ENCODE peak calls at places on chromosome 17, in four cellular contexts. X is K562, S is GM12878, D is H1. J is an unnamed sample.

GRCh38 chr17:8465381-8466158 is 29.9 kb downstream of the NDEL1 start:
- DNase-seq in X (no peak), S (no peak), D (no peak), J (no peak)

GRCh38 chr17:31297090-31297489 is at the start of gene OMG:
- DNase-seq in X (no peak), S (no peak), D (no peak), J (no peak)

GRCh38 chr17:68428498-68429172 is 28.7 kb downstream of the WIPI1 start:
- DNase-seq in X (no peak), S (no peak), D (no peak), J (no peak)

GRCh38 chr17:42163113-42163512 is 8.3 kb upstream of the RAB5C start:
- DNase-seq in X (peak; percentile 68), S (no peak), D (peak; percentile 94), J (peak; percentile 61)

GRCh38 chr17:43790311-43790940 is 10.2 kb downstream of the CFAP97D1 start:
- DNase-seq in X (no peak), S (no peak), D (peak; percentile 58), J (no peak)

GRCh38 chr17:28133562-28133970 is 91.1 kb downstream of the NLK start:
- DNase-seq in X (no peak), S (no peak), D (no peak), J (no peak)

GRCh38 chr17:19645608-19646250 is 2.8 kb upstream of the ALDH3A2 start:
- DNase-seq in X (peak; percentile 32), S (no peak), D (peak; percentile 87), J (peak; percentile 47)

GRCh38 chr17:73550561-73550960 is 93.7 kb downstream of the SDK2 start:
- DNase-seq in X (no peak), S (no peak), D (no peak), J (no peak)

GRCh38 chr17:11668633-11669032 is 70.4 kb downstream of the DNAH9 start:
- DNase-seq in X (no peak), S (no peak), D (no peak), J (no peak)

GRCh38 chr17:56926704-56927103 is 12.9 kb upstream of the TRIM25 start:
- DNase-seq in X (no peak), S (no peak), D (no peak), J (no peak)

GRCh38 chr17:5500247-5500803 is 14.0 kb downstream of the MIS12 start:
- DNase-seq in X (no peak), S (no peak), D (no peak), J (no peak)

GRCh38 chr17:83062818-83063671 is 16.4 kb upstream of the METRNL start:
- DNase-seq in X (no peak), S (no peak), D (no peak), J (peak; percentile 36)

GRCh38 chr17:67617304-67617899 is 100.3 kb upstream of the NOL11 start:
- DNase-seq in X (no peak), S (no peak), D (no peak), J (no peak)

GRCh38 chr17:21025446-21025845 is 17.4 kb downstream of the USP22 start:
- DNase-seq in X (no peak), S (no peak), D (no peak), J (no peak)

GRCh38 chr17:14805348-14805747 is 459.8 kb downstream of the PMP22 start:
- DNase-seq in X (no peak), S (no peak), D (no peak), J (no peak)

GRCh38 chr17:54221499-54221898 is 398.8 kb downstream of the KIF2B start:
- DNase-seq in X (no peak), S (no peak), D (no peak), J (no peak)

GRCh38 chr17:60323754-60324153 is 68.2 kb downstream of the USP32 start:
- DNase-seq in X (no peak), S (no peak), D (no peak), J (no peak)

GRCh38 chr17:47676510-47676909 is 17.5 kb upstream of the TBKBP1 start:
- DNase-seq in X (no peak), S (no peak), D (no peak), J (no peak)

GRCh38 chr17:47225436-47225858 is 16.3 kb downstream of the MYL4 start:
- DNase-seq in X (no peak), S (no peak), D (no peak), J (no peak)

GRCh38 chr17:62781826-62782225 is 26.3 kb downstream of the MARCHF10 start:
- DNase-seq in X (no peak), S (no peak), D (no peak), J (no peak)

GRCh38 chr17:81044764-81045589 is 10.0 kb downstream of the BAIAP2 start:
- DNase-seq in X (no peak), S (no peak), D (no peak), J (peak; percentile 88)
- TF ChIP-seq NRF1 in X (no peak), S (no peak), D (no peak), J (no peak)

DNA sequence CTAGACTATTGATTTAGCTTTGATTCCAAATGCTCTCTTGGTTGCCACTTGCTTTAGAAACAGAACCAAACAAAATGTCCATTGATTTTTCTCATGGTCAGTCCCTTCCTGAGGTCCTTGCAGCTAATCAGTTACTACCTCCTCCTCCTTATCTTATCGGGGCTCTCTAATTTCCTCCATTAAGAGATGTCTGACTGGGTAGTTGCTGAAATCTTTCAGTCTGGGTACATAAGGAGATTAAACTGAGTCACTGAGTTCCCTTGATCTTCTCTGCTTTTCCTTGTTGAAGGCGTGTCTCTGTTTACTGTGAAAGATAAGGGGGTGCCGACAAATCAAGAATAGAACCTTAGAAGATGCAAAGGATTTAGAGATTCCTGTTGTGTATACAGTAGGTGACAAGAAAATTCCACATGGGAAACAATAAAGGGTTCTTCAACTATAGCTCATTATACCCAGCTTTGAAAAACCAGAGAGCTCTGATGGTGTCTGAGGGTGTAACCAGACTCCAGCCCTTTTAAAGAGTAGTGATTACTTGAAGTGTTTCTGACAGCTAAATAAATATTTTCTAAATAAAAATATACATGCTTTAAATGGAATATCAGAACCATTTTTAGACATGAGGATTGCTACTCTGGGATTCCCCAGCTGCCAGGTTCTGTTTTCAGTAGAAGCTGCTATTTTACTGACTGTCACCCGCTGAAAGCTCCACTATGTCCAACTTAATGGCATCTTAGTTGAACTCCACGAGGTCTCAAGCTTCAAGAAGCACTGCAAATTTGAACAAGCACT is 791.3 kb upstream of the SOX9 start:
- DNase-seq in X (no peak), S (no peak), D (no peak), J (no peak)
- TF ChIP-seq TAF1 in X (no peak), S (no peak), D (no peak), J (no peak)

GRCh38 chr17:79422236-79422635 is 188.6 kb downstream of the RBFOX3 start:
- DNase-seq in X (no peak), S (no peak), D (no peak), J (no peak)

GRCh38 chr17:79417589-79417988 is 193.3 kb downstream of the RBFOX3 start:
- DNase-seq in X (no peak), S (no peak), D (no peak), J (no peak)

GRCh38 chr17:79423811-79424465 is 186.9 kb downstream of the RBFOX3 start:
- DNase-seq in X (no peak), S (no peak), D (no peak), J (no peak)

GRCh38 chr17:79424471-79425185 is 186.2 kb downstream of the RBFOX3 start:
- DNase-seq in X (no peak), S (no peak), D (no peak), J (no peak)

DNA sequence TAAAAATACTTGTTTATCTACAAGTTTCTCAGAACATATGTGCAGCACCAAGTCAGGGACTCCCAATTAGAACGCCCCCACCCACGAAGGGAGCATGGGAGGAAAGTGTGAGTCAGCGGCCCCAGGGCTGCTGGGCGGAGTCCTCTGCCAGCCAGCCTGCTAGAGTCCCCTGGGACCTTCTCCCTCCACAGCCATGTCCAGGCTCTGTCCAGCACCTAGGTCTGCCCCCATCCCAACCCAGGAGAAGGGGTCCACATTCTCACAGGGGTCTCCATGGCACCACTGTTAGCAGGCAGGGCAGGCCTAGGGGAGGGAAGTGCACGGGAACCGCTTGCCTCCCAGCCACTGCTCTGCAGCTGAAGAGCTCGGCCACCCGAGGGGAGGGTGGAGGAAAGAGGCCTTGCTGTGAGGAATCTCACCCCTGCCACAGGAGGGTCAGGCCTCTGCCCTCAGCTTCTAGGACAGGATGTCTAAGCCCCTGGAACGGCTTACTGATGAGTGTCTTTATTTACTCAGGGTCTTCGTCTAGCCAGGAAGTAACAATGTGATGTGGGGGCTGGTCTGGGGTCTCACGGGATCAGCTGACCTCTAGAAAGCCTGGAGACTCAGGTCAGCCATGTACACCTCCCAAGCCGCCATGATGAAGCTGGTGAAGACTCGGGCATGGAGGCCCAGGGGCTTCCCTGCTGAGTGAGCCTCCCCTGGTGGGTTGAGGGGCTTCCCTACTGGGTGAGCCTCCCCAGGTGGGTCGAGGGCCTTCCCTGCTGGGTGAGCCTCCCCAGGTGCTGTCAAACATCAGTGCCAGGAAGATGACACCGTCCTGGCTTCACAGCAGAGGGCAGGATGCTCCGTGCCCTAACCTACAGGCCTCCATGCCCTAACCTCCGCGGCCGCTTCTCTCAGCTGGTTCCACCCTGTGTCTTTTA is 190.3 kb downstream of the RBFOX3 start:
- DNase-seq in X (peak; percentile 51), S (no peak), D (no peak), J (no peak)
- TF ChIP-seq NRF1 in X (no peak), S (no peak), D (no peak), J (no peak)

DNA sequence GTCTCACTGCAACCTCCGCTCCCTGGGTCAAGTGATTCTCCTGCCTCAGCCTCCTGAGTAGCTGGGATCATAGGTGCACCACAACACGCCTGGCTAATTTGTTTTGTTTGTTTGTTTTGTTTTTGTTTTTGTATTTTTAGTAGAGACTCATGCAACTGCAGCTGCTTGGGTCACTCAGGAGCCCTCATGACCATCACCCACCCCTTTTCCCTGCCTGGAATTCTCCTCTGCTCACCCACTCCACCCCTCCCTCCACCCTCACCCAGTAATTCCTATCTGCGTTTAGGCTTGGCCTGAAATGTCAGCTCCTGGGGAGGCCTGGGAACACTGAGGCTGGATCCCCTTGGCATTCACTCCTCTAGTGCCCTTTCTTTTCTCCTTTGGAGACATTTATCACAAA is 25.5 kb downstream of the TMEM92 start:
- DNase-seq in X (no peak), S (no peak), D (no peak), J (no peak)
- TF ChIP-seq TAF1 in X (no peak), S (no peak), D (no peak), J (no peak)

DNA sequence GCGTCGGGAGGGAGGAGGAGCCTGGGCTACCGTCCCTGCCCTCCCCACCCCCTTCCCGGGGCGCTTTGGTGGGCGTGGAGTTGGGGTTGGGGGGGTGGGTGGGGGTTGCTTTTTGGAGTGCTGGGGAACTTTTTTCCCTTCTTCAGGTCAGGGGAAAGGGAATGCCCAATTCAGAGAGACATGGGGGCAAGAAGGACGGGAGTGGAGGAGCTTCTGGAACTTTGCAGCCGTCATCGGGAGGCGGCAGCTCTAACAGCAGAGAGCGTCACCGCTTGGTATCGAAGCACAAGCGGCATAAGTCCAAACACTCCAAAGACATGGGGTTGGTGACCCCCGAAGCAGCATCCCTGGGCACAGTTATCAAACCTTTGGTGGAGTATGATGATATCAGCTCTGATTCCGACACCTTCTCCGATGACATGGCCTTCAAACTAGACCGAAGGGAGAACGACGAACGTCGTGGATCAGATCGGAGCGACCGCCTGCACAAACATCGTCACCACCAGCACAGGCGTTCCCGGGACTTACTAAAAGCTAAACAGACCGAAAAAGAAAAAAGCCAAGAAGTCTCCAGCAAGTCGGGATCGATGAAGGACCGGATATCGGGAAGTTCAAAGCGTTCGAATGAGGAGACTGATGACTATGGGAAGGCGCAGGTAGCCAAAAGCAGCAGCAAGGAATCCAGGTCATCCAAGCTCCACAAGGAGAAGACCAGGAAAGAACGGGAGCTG is 790 bp downstream of the CDK12 start:
- DNase-seq in X (peak; percentile 89), S (peak; percentile 32), D (peak; percentile 54), J (peak; percentile 84)
- TF ChIP-seq NRF1 in X (no peak), S (no peak), D (no peak), J (no peak)